ENCODE peak calls at places on chromosomes 12 and 14, in six cellular contexts. One of them, this sample, is unnamed.

GRCh38 chr14:31297701-31298344 is 90.2 kb upstream of the HECTD1 start:
- DNase-seq in stimulated activated naive B cell treated with anti-CD40 and anti-IgM and Interleukin-4, amounts not matched to agents 10 μg/mL and 1 μg/mL and 100 μg/mL, for 72 hours: no peak
- DNase-seq in NCI-H69: no peak
- DNase-seq in activated CD4-positive, alpha-beta T cell treated with anti-CD3 and anti-CD28 coated beads, Interleukin-2, amount 50 U/mL, for 1 hour: no peak
- DNase-seq in AG20443: peak
- DNase-seq in choroid plexus epithelial cell: peak
- DNase-seq in this sample: no peak

GRCh38 chr14:55819610-55820304 is 239.8 kb downstream of the KTN1 start:
- DNase-seq in NCI-H69: no peak
- DNase-seq in choroid plexus epithelial cell: no peak
- DNase-seq in AG20443: no peak
- DNase-seq in stimulated activated naive B cell treated with anti-CD40 and anti-IgM and Interleukin-4, amounts not matched to agents 10 μg/mL and 1 μg/mL and 100 μg/mL, for 72 hours: peak
- DNase-seq in activated CD4-positive, alpha-beta T cell treated with anti-CD3 and anti-CD28 coated beads, Interleukin-2, amount 50 U/mL, for 1 hour: no peak
- DNase-seq in this sample: no peak

GRCh38 chr12:14554281-14555008 is 13.2 kb downstream of the PLBD1 start:
- DNase-seq in stimulated activated naive B cell treated with anti-CD40 and anti-IgM and Interleukin-4, amounts not matched to agents 10 μg/mL and 1 μg/mL and 100 μg/mL, for 72 hours: no peak
- DNase-seq in NCI-H69: peak
- DNase-seq in activated CD4-positive, alpha-beta T cell treated with anti-CD3 and anti-CD28 coated beads, Interleukin-2, amount 50 U/mL, for 1 hour: no peak
- DNase-seq in choroid plexus epithelial cell: no peak
- DNase-seq in AG20443: peak
- DNase-seq in this sample: no peak

GRCh38 chr12:124369055-124369900 is 74.4 kb downstream of the RFLNA start:
- DNase-seq in AG20443: peak
- DNase-seq in choroid plexus epithelial cell: peak
- DNase-seq in NCI-H69: no peak
- DNase-seq in stimulated activated naive B cell treated with anti-CD40 and anti-IgM and Interleukin-4, amounts not matched to agents 10 μg/mL and 1 μg/mL and 100 μg/mL, for 72 hours: no peak
- DNase-seq in activated CD4-positive, alpha-beta T cell treated with anti-CD3 and anti-CD28 coated beads, Interleukin-2, amount 50 U/mL, for 1 hour: no peak
- DNase-seq in this sample: no peak

GRCh38 chr14:103073876-103074698 is 9.9 kb upstream of the LBHD2 start:
- DNase-seq in choroid plexus epithelial cell: no peak
- DNase-seq in AG20443: no peak
- DNase-seq in activated CD4-positive, alpha-beta T cell treated with anti-CD3 and anti-CD28 coated beads, Interleukin-2, amount 50 U/mL, for 1 hour: no peak
- DNase-seq in stimulated activated naive B cell treated with anti-CD40 and anti-IgM and Interleukin-4, amounts not matched to agents 10 μg/mL and 1 μg/mL and 100 μg/mL, for 72 hours: no peak
- DNase-seq in NCI-H69: no peak
- DNase-seq in this sample: no peak

GRCh38 chr12:6767592-6768384 is 1.6 kb downstream of the PTMS start:
- DNase-seq in stimulated activated naive B cell treated with anti-CD40 and anti-IgM and Interleukin-4, amounts not matched to agents 10 μg/mL and 1 μg/mL and 100 μg/mL, for 72 hours: no peak
- DNase-seq in NCI-H69: peak
- DNase-seq in AG20443: no peak
- DNase-seq in activated CD4-positive, alpha-beta T cell treated with anti-CD3 and anti-CD28 coated beads, Interleukin-2, amount 50 U/mL, for 1 hour: no peak
- DNase-seq in choroid plexus epithelial cell: peak
- DNase-seq in this sample: no peak

GRCh38 chr12:108846320-108846719 is 11.1 kb downstream of the SSH1 start:
- DNase-seq in choroid plexus epithelial cell: no peak
- DNase-seq in NCI-H69: peak
- DNase-seq in activated CD4-positive, alpha-beta T cell treated with anti-CD3 and anti-CD28 coated beads, Interleukin-2, amount 50 U/mL, for 1 hour: no peak
- DNase-seq in stimulated activated naive B cell treated with anti-CD40 and anti-IgM and Interleukin-4, amounts not matched to agents 10 μg/mL and 1 μg/mL and 100 μg/mL, for 72 hours: no peak
- DNase-seq in AG20443: peak
- DNase-seq in this sample: no peak

GRCh38 chr14:22122227-22123187 is 448.9 kb upstream of the OR4E1 start:
- DNase-seq in activated CD4-positive, alpha-beta T cell treated with anti-CD3 and anti-CD28 coated beads, Interleukin-2, amount 50 U/mL, for 1 hour: no peak
- DNase-seq in stimulated activated naive B cell treated with anti-CD40 and anti-IgM and Interleukin-4, amounts not matched to agents 10 μg/mL and 1 μg/mL and 100 μg/mL, for 72 hours: no peak
- DNase-seq in choroid plexus epithelial cell: peak
- DNase-seq in NCI-H69: no peak
- DNase-seq in AG20443: no peak
- DNase-seq in this sample: no peak

GRCh38 chr12:1691123-1692007 is 495 bp downstream of the ADIPOR2 start:
- DNase-seq in choroid plexus epithelial cell: peak
- DNase-seq in NCI-H69: peak
- DNase-seq in stimulated activated naive B cell treated with anti-CD40 and anti-IgM and Interleukin-4, amounts not matched to agents 10 μg/mL and 1 μg/mL and 100 μg/mL, for 72 hours: peak
- DNase-seq in activated CD4-positive, alpha-beta T cell treated with anti-CD3 and anti-CD28 coated beads, Interleukin-2, amount 50 U/mL, for 1 hour: peak
- DNase-seq in AG20443: peak
- DNase-seq in this sample: no peak

GRCh38 chr12:49873361-49873934 is 30.3 kb downstream of the FAIM2 start:
- DNase-seq in NCI-H69: no peak
- DNase-seq in AG20443: peak
- DNase-seq in stimulated activated naive B cell treated with anti-CD40 and anti-IgM and Interleukin-4, amounts not matched to agents 10 μg/mL and 1 μg/mL and 100 μg/mL, for 72 hours: no peak
- DNase-seq in choroid plexus epithelial cell: no peak
- DNase-seq in activated CD4-positive, alpha-beta T cell treated with anti-CD3 and anti-CD28 coated beads, Interleukin-2, amount 50 U/mL, for 1 hour: no peak
- DNase-seq in this sample: no peak

GRCh38 chr14:104296388-104297312 is 158.3 kb downstream of the KIF26A start:
- DNase-seq in activated CD4-positive, alpha-beta T cell treated with anti-CD3 and anti-CD28 coated beads, Interleukin-2, amount 50 U/mL, for 1 hour: no peak
- DNase-seq in stimulated activated naive B cell treated with anti-CD40 and anti-IgM and Interleukin-4, amounts not matched to agents 10 μg/mL and 1 μg/mL and 100 μg/mL, for 72 hours: no peak
- DNase-seq in choroid plexus epithelial cell: no peak
- DNase-seq in AG20443: no peak
- DNase-seq in NCI-H69: no peak
- DNase-seq in this sample: no peak

GRCh38 chr12:12784911-12785814 is at the start of gene APOLD1:
- DNase-seq in choroid plexus epithelial cell: peak
- DNase-seq in AG20443: peak
- DNase-seq in NCI-H69: peak
- DNase-seq in stimulated activated naive B cell treated with anti-CD40 and anti-IgM and Interleukin-4, amounts not matched to agents 10 μg/mL and 1 μg/mL and 100 μg/mL, for 72 hours: no peak
- DNase-seq in activated CD4-positive, alpha-beta T cell treated with anti-CD3 and anti-CD28 coated beads, Interleukin-2, amount 50 U/mL, for 1 hour: no peak
- DNase-seq in this sample: no peak

GRCh38 chr14:63896278-63896720 is 43.5 kb downstream of the SYNE2 start:
- DNase-seq in AG20443: peak
- DNase-seq in stimulated activated naive B cell treated with anti-CD40 and anti-IgM and Interleukin-4, amounts not matched to agents 10 μg/mL and 1 μg/mL and 100 μg/mL, for 72 hours: no peak
- DNase-seq in choroid plexus epithelial cell: peak
- DNase-seq in NCI-H69: peak
- DNase-seq in activated CD4-positive, alpha-beta T cell treated with anti-CD3 and anti-CD28 coated beads, Interleukin-2, amount 50 U/mL, for 1 hour: no peak
- DNase-seq in this sample: no peak

GRCh38 chr14:35409595-35409994 is 5.0 kb upstream of the NFKBIA start:
- DNase-seq in AG20443: no peak
- DNase-seq in choroid plexus epithelial cell: no peak
- DNase-seq in stimulated activated naive B cell treated with anti-CD40 and anti-IgM and Interleukin-4, amounts not matched to agents 10 μg/mL and 1 μg/mL and 100 μg/mL, for 72 hours: no peak
- DNase-seq in NCI-H69: no peak
- DNase-seq in activated CD4-positive, alpha-beta T cell treated with anti-CD3 and anti-CD28 coated beads, Interleukin-2, amount 50 U/mL, for 1 hour: no peak
- DNase-seq in this sample: no peak

GRCh38 chr12:124286946-124287345 is 7.9 kb upstream of the RFLNA start:
- DNase-seq in activated CD4-positive, alpha-beta T cell treated with anti-CD3 and anti-CD28 coated beads, Interleukin-2, amount 50 U/mL, for 1 hour: no peak
- DNase-seq in choroid plexus epithelial cell: no peak
- DNase-seq in AG20443: no peak
- DNase-seq in NCI-H69: no peak
- DNase-seq in stimulated activated naive B cell treated with anti-CD40 and anti-IgM and Interleukin-4, amounts not matched to agents 10 μg/mL and 1 μg/mL and 100 μg/mL, for 72 hours: no peak
- DNase-seq in this sample: no peak

GRCh38 chr12:10807186-10807585 is at the start of gene TAS2R8:
- DNase-seq in NCI-H69: no peak
- DNase-seq in AG20443: no peak
- DNase-seq in stimulated activated naive B cell treated with anti-CD40 and anti-IgM and Interleukin-4, amounts not matched to agents 10 μg/mL and 1 μg/mL and 100 μg/mL, for 72 hours: no peak
- DNase-seq in activated CD4-positive, alpha-beta T cell treated with anti-CD3 and anti-CD28 coated beads, Interleukin-2, amount 50 U/mL, for 1 hour: no peak
- DNase-seq in choroid plexus epithelial cell: no peak
- DNase-seq in this sample: no peak

GRCh38 chr12:8628731-8629130 is 16.1 kb upstream of the AICDA start:
- DNase-seq in choroid plexus epithelial cell: no peak
- DNase-seq in AG20443: peak
- DNase-seq in NCI-H69: no peak
- DNase-seq in activated CD4-positive, alpha-beta T cell treated with anti-CD3 and anti-CD28 coated beads, Interleukin-2, amount 50 U/mL, for 1 hour: no peak
- DNase-seq in stimulated activated naive B cell treated with anti-CD40 and anti-IgM and Interleukin-4, amounts not matched to agents 10 μg/mL and 1 μg/mL and 100 μg/mL, for 72 hours: no peak
- DNase-seq in this sample: no peak

GRCh38 chr14:22432348-22432976 is 156.6 kb downstream of the DAD1 start:
- DNase-seq in AG20443: peak
- DNase-seq in choroid plexus epithelial cell: peak
- DNase-seq in NCI-H69: peak
- DNase-seq in stimulated activated naive B cell treated with anti-CD40 and anti-IgM and Interleukin-4, amounts not matched to agents 10 μg/mL and 1 μg/mL and 100 μg/mL, for 72 hours: no peak
- DNase-seq in activated CD4-positive, alpha-beta T cell treated with anti-CD3 and anti-CD28 coated beads, Interleukin-2, amount 50 U/mL, for 1 hour: no peak
- DNase-seq in this sample: no peak

GRCh38 chr14:89915114-89915878 is 39.2 kb downstream of the EFCAB11 start:
- DNase-seq in AG20443: peak
- DNase-seq in NCI-H69: peak
- DNase-seq in activated CD4-positive, alpha-beta T cell treated with anti-CD3 and anti-CD28 coated beads, Interleukin-2, amount 50 U/mL, for 1 hour: peak
- DNase-seq in stimulated activated naive B cell treated with anti-CD40 and anti-IgM and Interleukin-4, amounts not matched to agents 10 μg/mL and 1 μg/mL and 100 μg/mL, for 72 hours: peak
- DNase-seq in choroid plexus epithelial cell: peak
- DNase-seq in this sample: peak

This sample was measured in activated CD4-positive, alpha-beta memory T cell treated with anti-CD3 and anti-CD28 coated beads, Interleukin-2, amount 10 ng/mL, durations not matched to agents 7 days and 5 days.